ENCODE peak calls at places on chromosomes 4 and X, in nine cellular contexts. A is stimulated activated naive B cell treated with anti-CD40 and anti-IgM and Interleukin-4, amounts not matched to agents 10 μg/mL and 1 μg/mL and 100 μg/mL, for 72 hours; Q is left lung; O is lower lobe of right lung; K is PC-3; N is stimulated activated naive CD8-positive, alpha-beta T cell treated with anti-CD3 and anti-CD28 coated beads, Interleukin-15, amount 100 ng/mL, for 72 hours; T is pancreas; D is effector memory CD8-positive, alpha-beta T cell; H is left ventricle myocardium superior. W is an unnamed sample.

GRCh38 chr4:27947320-27947719 is 1086.7 kb downstream of the STIM2 start:
- ATAC-seq in T (no peak), Q (no peak), H (no peak), K (no peak), N (no peak), O (no peak), D (no peak), A (no peak), W (no peak)

GRCh38 chr4:89305712-89306437 is 1.7 kb downstream of the GPRIN3 start:
- ATAC-seq in O (peak), T (peak), N (peak), D (no peak), H (peak), Q (peak), K (no peak), A (no peak), W (no peak)

GRCh38 chr4:120053916-120054315 is 12.7 kb downstream of the MAD2L1 start:
- ATAC-seq in D (no peak), N (no peak), H (no peak), K (no peak), T (no peak), O (no peak), Q (no peak), A (peak), W (no peak)

GRCh38 chr4:112127736-112128322 is 17.4 kb upstream of the FAM241A start:
- ATAC-seq in D (no peak), K (peak), N (peak), Q (no peak), T (no peak), H (no peak), A (no peak), O (no peak), W (peak)

GRCh38 chr4:107838138-107838618 is 13.4 kb downstream of the SGMS2 start:
- ATAC-seq in A (no peak), T (peak), K (no peak), Q (peak), N (no peak), D (no peak), H (peak), O (peak), W (no peak)

GRCh38 chr4:89254847-89255246 is 52.8 kb downstream of the GPRIN3 start:
- ATAC-seq in K (no peak), N (peak), D (peak), H (no peak), T (peak), O (peak), Q (peak), A (no peak), W (peak)

GRCh38 chr4:83846193-83846830 is 310.4 kb downstream of the GPAT3 start:
- ATAC-seq in K (no peak), O (no peak), A (no peak), T (no peak), Q (no peak), D (no peak), H (no peak), N (no peak), W (no peak)

GRCh38 chr4:12409507-12410190 is 981.0 kb upstream of the HS3ST1 start:
- ATAC-seq in O (no peak), H (peak), K (no peak), D (no peak), A (no peak), Q (peak), T (no peak), N (no peak), W (no peak)

GRCh38 chr4:183721207-183722081 is 62.4 kb downstream of the TRAPPC11 start:
- ATAC-seq in A (peak), D (peak), T (peak), K (no peak), N (peak), O (peak), Q (peak), H (peak), W (peak)

GRCh38 chrX:122565952-122566351 is 618.1 kb upstream of the GRIA3 start:
- ATAC-seq in K (no peak), A (no peak), Q (peak), D (no peak), N (no peak), O (no peak), T (peak), H (peak), W (no peak)

GRCh38 chrX:34300871-34301270 is 168.8 kb upstream of the FAM47A start:
- ATAC-seq in T (peak), A (no peak), Q (peak), D (no peak), O (no peak), N (no peak), H (no peak), K (no peak), W (peak)